ENCODE peak calls at places on chromosomes 5 and 9, in seven cellular contexts. B, Z, A, K, G, O and F are unnamed samples.

GRCh38 chr5:78511116-78511906 is 137.3 kb downstream of the LHFPL2 start:
- DNase-seq in B (peak; percentile 97), Z (no peak), A (no peak), K (no peak), G (no peak), O (no peak), F (no peak)

GRCh38 chr9:89892053-89892419 is 287.2 kb downstream of the GADD45G start:
- DNase-seq in B (no peak), Z (no peak), A (no peak), K (peak; percentile 48), G (no peak), O (no peak), F (no peak)

GRCh38 chr5:123937230-123937629 is 425.3 kb downstream of the CSNK1G3 start:
- DNase-seq in B (peak; percentile 28), Z (no peak), A (no peak), K (peak; percentile 24), G (peak; percentile 25), O (no peak), F (no peak)

GRCh38 chr9:134936762-134937555 is 19.2 kb upstream of the FCN1 start:
- DNase-seq in B (no peak), Z (no peak), A (no peak), K (no peak), G (no peak), O (peak; percentile 62), F (no peak)

GRCh38 chr5:169641253-169641652 is 4.2 kb downstream of the DOCK2 start:
- DNase-seq in B (no peak), Z (no peak), A (no peak), K (no peak), G (peak; percentile 53), O (no peak), F (no peak)

GRCh38 chr5:66144799-66145390 is 795 bp downstream of the SREK1 start:
- DNase-seq in B (no peak), Z (peak; percentile 46), A (no peak), K (no peak), G (no peak), O (peak; percentile 65), F (no peak)

GRCh38 chr5:179233909-179234562 is 111.2 kb downstream of the ADAMTS2 start:
- DNase-seq in B (no peak), Z (no peak), A (no peak), K (no peak), G (no peak), O (no peak), F (no peak)

GRCh38 chr5:149434162-149435014 is 55.3 kb upstream of the IL17B start:
- DNase-seq in B (peak; percentile 40), Z (peak; percentile 74), A (peak; percentile 46), K (peak; percentile 73), G (peak; percentile 83), O (peak; percentile 69), F (peak; percentile 23)

GRCh38 chr5:69234457-69235268 is at the start of gene CDK7:
- DNase-seq in B (peak; percentile 89), Z (peak; percentile 94), A (peak; percentile 91), K (peak; percentile 96), G (peak; percentile 97), O (peak; percentile 94), F (peak; percentile 89)

GRCh38 chr5:139641116-139642080 is 6.8 kb upstream of the CXXC5 start:
- DNase-seq in B (no peak), Z (no peak), A (no peak), K (no peak), G (peak; percentile 16), O (no peak), F (no peak)

GRCh38 chr9:88090151-88090581 is 48.1 kb downstream of the SPATA31C2 start:
- DNase-seq in B (no peak), Z (no peak), A (no peak), K (peak; percentile 85), G (peak; percentile 67), O (no peak), F (no peak)

GRCh38 chr9:69745716-69746538 is 13.9 kb downstream of the PTAR1 start:
- DNase-seq in B (no peak), Z (no peak), A (no peak), K (no peak), G (peak; percentile 7), O (no peak), F (no peak)

GRCh38 chr5:41773799-41774198 is 96.4 kb downstream of the OXCT1 start:
- DNase-seq in B (no peak), Z (no peak), A (no peak), K (no peak), G (no peak), O (no peak), F (no peak)

GRCh38 chr5:33401482-33402390 is 39.0 kb upstream of the TARS1 start:
- DNase-seq in B (no peak), Z (no peak), A (no peak), K (no peak), G (no peak), O (no peak), F (no peak)

GRCh38 chr9:130835441-130836298 is 616 bp downstream of the ABL1 start:
- DNase-seq in B (no peak), Z (no peak), A (peak; percentile 11), K (peak; percentile 62), G (peak; percentile 67), O (peak; percentile 48), F (no peak)

GRCh38 chr9:98215266-98215665 is 22.8 kb upstream of the CORO2A start:
- DNase-seq in B (no peak), Z (no peak), A (no peak), K (no peak), G (no peak), O (no peak), F (no peak)

GRCh38 chr9:14314929-14315753 is 1.2 kb upstream of the NFIB start:
- DNase-seq in B (no peak), Z (peak; percentile 86), A (no peak), K (peak; percentile 97), G (peak; percentile 89), O (peak; percentile 40), F (peak; percentile 7)

GRCh38 chr5:103522586-103522985 is 40.0 kb downstream of the NUDT12 start:
- DNase-seq in B (no peak), Z (no peak), A (no peak), K (no peak), G (peak; percentile 43), O (no peak), F (no peak)

GRCh38 chr5:172434246-172434645 is 20.1 kb downstream of the SH3PXD2B start:
- DNase-seq in B (no peak), Z (no peak), A (no peak), K (no peak), G (no peak), O (no peak), F (no peak)

GRCh38 chr9:137369911-137370630 is 52.9 kb downstream of the EXD3 start:
- DNase-seq in B (no peak), Z (no peak), A (no peak), K (peak; percentile 6), G (no peak), O (no peak), F (no peak)

GRCh38 chr9:129486496-129487306 is 134.2 kb downstream of the C9orf50 start:
- DNase-seq in B (no peak), Z (no peak), A (no peak), K (peak; percentile 85), G (no peak), O (no peak), F (no peak)

GRCh38 chr9:71665247-71665646 is 103.1 kb downstream of the CEMIP2 start:
- DNase-seq in B (no peak), Z (no peak), A (no peak), K (no peak), G (no peak), O (no peak), F (no peak)

GRCh38 chr9:131012396-131012917 is 3.5 kb downstream of the LAMC3 start:
- DNase-seq in B (no peak), Z (no peak), A (no peak), K (peak; percentile 31), G (peak; percentile 69), O (no peak), F (no peak)